ENCODE peak calls at places on chromosomes 11 and 22, in four cellular contexts. One of them, this sample, is unnamed.

GRCh38 chr11:69661413-69661715 is 13.8 kb downstream of the LTO1 start:
- DNase-seq in stimulated activated effector memory CD8-positive, alpha-beta T cell treated with anti-CD3 and anti-CD28 coated beads, Interleukin-12 subunit alpha, Interleukin-12 subunit beta, amount 100 ng/mL, for 72 hours: no peak
- DNase-seq in activated CD4-positive, alpha-beta T cell treated with anti-CD3 and anti-CD28 coated beads, Interleukin-2, amount 50 U/mL, for 24 hours: no peak
- DNase-seq in HepG2: no peak
- DNase-seq in this sample: no peak

GRCh38 chr11:77886401-77886800 is 65.5 kb downstream of the AAMDC start:
- DNase-seq in stimulated activated effector memory CD8-positive, alpha-beta T cell treated with anti-CD3 and anti-CD28 coated beads, Interleukin-12 subunit alpha, Interleukin-12 subunit beta, amount 100 ng/mL, for 72 hours: no peak
- DNase-seq in activated CD4-positive, alpha-beta T cell treated with anti-CD3 and anti-CD28 coated beads, Interleukin-2, amount 50 U/mL, for 24 hours: no peak
- DNase-seq in HepG2: no peak
- DNase-seq in this sample: no peak

GRCh38 chr11:35322321-35322979 is 96.9 kb downstream of the SLC1A2 start:
- DNase-seq in stimulated activated effector memory CD8-positive, alpha-beta T cell treated with anti-CD3 and anti-CD28 coated beads, Interleukin-12 subunit alpha, Interleukin-12 subunit beta, amount 100 ng/mL, for 72 hours: no peak
- DNase-seq in activated CD4-positive, alpha-beta T cell treated with anti-CD3 and anti-CD28 coated beads, Interleukin-2, amount 50 U/mL, for 24 hours: no peak
- DNase-seq in HepG2: no peak
- DNase-seq in this sample: no peak

GRCh38 chr11:48004456-48004855 is 24.1 kb downstream of the PTPRJ start:
- DNase-seq in stimulated activated effector memory CD8-positive, alpha-beta T cell treated with anti-CD3 and anti-CD28 coated beads, Interleukin-12 subunit alpha, Interleukin-12 subunit beta, amount 100 ng/mL, for 72 hours: no peak
- DNase-seq in activated CD4-positive, alpha-beta T cell treated with anti-CD3 and anti-CD28 coated beads, Interleukin-2, amount 50 U/mL, for 24 hours: no peak
- DNase-seq in HepG2: no peak
- DNase-seq in this sample: no peak

GRCh38 chr11:32643526-32643925 is 59.9 kb downstream of the EIF3M start:
- DNase-seq in stimulated activated effector memory CD8-positive, alpha-beta T cell treated with anti-CD3 and anti-CD28 coated beads, Interleukin-12 subunit alpha, Interleukin-12 subunit beta, amount 100 ng/mL, for 72 hours: no peak
- DNase-seq in activated CD4-positive, alpha-beta T cell treated with anti-CD3 and anti-CD28 coated beads, Interleukin-2, amount 50 U/mL, for 24 hours: no peak
- DNase-seq in HepG2: no peak
- DNase-seq in this sample: no peak

GRCh38 chr22:31734512-31734911 is 15.4 kb downstream of the PRR14L start:
- DNase-seq in stimulated activated effector memory CD8-positive, alpha-beta T cell treated with anti-CD3 and anti-CD28 coated beads, Interleukin-12 subunit alpha, Interleukin-12 subunit beta, amount 100 ng/mL, for 72 hours: no peak
- DNase-seq in activated CD4-positive, alpha-beta T cell treated with anti-CD3 and anti-CD28 coated beads, Interleukin-2, amount 50 U/mL, for 24 hours: no peak
- DNase-seq in HepG2: peak; percentile 29
- DNase-seq in this sample: no peak

GRCh38 chr11:125451400-125452124 is 44.5 kb downstream of the FEZ1 start:
- DNase-seq in stimulated activated effector memory CD8-positive, alpha-beta T cell treated with anti-CD3 and anti-CD28 coated beads, Interleukin-12 subunit alpha, Interleukin-12 subunit beta, amount 100 ng/mL, for 72 hours: no peak
- DNase-seq in activated CD4-positive, alpha-beta T cell treated with anti-CD3 and anti-CD28 coated beads, Interleukin-2, amount 50 U/mL, for 24 hours: peak; percentile 4
- DNase-seq in HepG2: no peak
- DNase-seq in this sample: no peak

GRCh38 chr11:106457727-106458126 is 380.3 kb downstream of the AASDHPPT start:
- DNase-seq in stimulated activated effector memory CD8-positive, alpha-beta T cell treated with anti-CD3 and anti-CD28 coated beads, Interleukin-12 subunit alpha, Interleukin-12 subunit beta, amount 100 ng/mL, for 72 hours: no peak
- DNase-seq in activated CD4-positive, alpha-beta T cell treated with anti-CD3 and anti-CD28 coated beads, Interleukin-2, amount 50 U/mL, for 24 hours: no peak
- DNase-seq in HepG2: peak; percentile 10
- DNase-seq in this sample: no peak

GRCh38 chr11:114058026-114058706 is 1.3 kb upstream of the ZBTB16 start:
- DNase-seq in stimulated activated effector memory CD8-positive, alpha-beta T cell treated with anti-CD3 and anti-CD28 coated beads, Interleukin-12 subunit alpha, Interleukin-12 subunit beta, amount 100 ng/mL, for 72 hours: no peak
- DNase-seq in activated CD4-positive, alpha-beta T cell treated with anti-CD3 and anti-CD28 coated beads, Interleukin-2, amount 50 U/mL, for 24 hours: no peak
- DNase-seq in HepG2: no peak
- DNase-seq in this sample: no peak

GRCh38 chr22:40818192-40818746 is 877 bp downstream of the SLC25A17 start:
- DNase-seq in stimulated activated effector memory CD8-positive, alpha-beta T cell treated with anti-CD3 and anti-CD28 coated beads, Interleukin-12 subunit alpha, Interleukin-12 subunit beta, amount 100 ng/mL, for 72 hours: no peak
- DNase-seq in activated CD4-positive, alpha-beta T cell treated with anti-CD3 and anti-CD28 coated beads, Interleukin-2, amount 50 U/mL, for 24 hours: no peak
- DNase-seq in HepG2: no peak
- DNase-seq in this sample: no peak

GRCh38 chr11:27717801-27718229 is 17.6 kb upstream of the BDNF start:
- DNase-seq in stimulated activated effector memory CD8-positive, alpha-beta T cell treated with anti-CD3 and anti-CD28 coated beads, Interleukin-12 subunit alpha, Interleukin-12 subunit beta, amount 100 ng/mL, for 72 hours: no peak
- DNase-seq in activated CD4-positive, alpha-beta T cell treated with anti-CD3 and anti-CD28 coated beads, Interleukin-2, amount 50 U/mL, for 24 hours: no peak
- DNase-seq in HepG2: no peak
- DNase-seq in this sample: no peak

GRCh38 chr11:114317738-114318137 is 21.5 kb downstream of the NNMT start:
- DNase-seq in stimulated activated effector memory CD8-positive, alpha-beta T cell treated with anti-CD3 and anti-CD28 coated beads, Interleukin-12 subunit alpha, Interleukin-12 subunit beta, amount 100 ng/mL, for 72 hours: no peak
- DNase-seq in activated CD4-positive, alpha-beta T cell treated with anti-CD3 and anti-CD28 coated beads, Interleukin-2, amount 50 U/mL, for 24 hours: no peak
- DNase-seq in HepG2: no peak
- DNase-seq in this sample: no peak

GRCh38 chr11:133955091-133955846 is 1.5 kb downstream of the IGSF9B start:
- DNase-seq in stimulated activated effector memory CD8-positive, alpha-beta T cell treated with anti-CD3 and anti-CD28 coated beads, Interleukin-12 subunit alpha, Interleukin-12 subunit beta, amount 100 ng/mL, for 72 hours: no peak
- DNase-seq in activated CD4-positive, alpha-beta T cell treated with anti-CD3 and anti-CD28 coated beads, Interleukin-2, amount 50 U/mL, for 24 hours: no peak
- DNase-seq in HepG2: no peak
- DNase-seq in this sample: no peak

GRCh38 chr11:71342951-71343827 is 90.8 kb upstream of the SHANK2 start:
- DNase-seq in stimulated activated effector memory CD8-positive, alpha-beta T cell treated with anti-CD3 and anti-CD28 coated beads, Interleukin-12 subunit alpha, Interleukin-12 subunit beta, amount 100 ng/mL, for 72 hours: no peak
- DNase-seq in activated CD4-positive, alpha-beta T cell treated with anti-CD3 and anti-CD28 coated beads, Interleukin-2, amount 50 U/mL, for 24 hours: peak; percentile 6
- DNase-seq in HepG2: peak; percentile 77
- DNase-seq in this sample: peak; percentile 98

GRCh38 chr11:62961017-62961416 is 23.8 kb downstream of the SLC22A6 start:
- DNase-seq in stimulated activated effector memory CD8-positive, alpha-beta T cell treated with anti-CD3 and anti-CD28 coated beads, Interleukin-12 subunit alpha, Interleukin-12 subunit beta, amount 100 ng/mL, for 72 hours: no peak
- DNase-seq in activated CD4-positive, alpha-beta T cell treated with anti-CD3 and anti-CD28 coated beads, Interleukin-2, amount 50 U/mL, for 24 hours: no peak
- DNase-seq in HepG2: no peak
- DNase-seq in this sample: no peak

GRCh38 chr11:25758145-25758661 is 573.7 kb upstream of the ANO3 start:
- DNase-seq in stimulated activated effector memory CD8-positive, alpha-beta T cell treated with anti-CD3 and anti-CD28 coated beads, Interleukin-12 subunit alpha, Interleukin-12 subunit beta, amount 100 ng/mL, for 72 hours: no peak
- DNase-seq in activated CD4-positive, alpha-beta T cell treated with anti-CD3 and anti-CD28 coated beads, Interleukin-2, amount 50 U/mL, for 24 hours: no peak
- DNase-seq in HepG2: no peak
- DNase-seq in this sample: no peak

GRCh38 chr11:123696183-123696582 is 41.8 kb upstream of the SCN3B start:
- DNase-seq in stimulated activated effector memory CD8-positive, alpha-beta T cell treated with anti-CD3 and anti-CD28 coated beads, Interleukin-12 subunit alpha, Interleukin-12 subunit beta, amount 100 ng/mL, for 72 hours: no peak
- DNase-seq in activated CD4-positive, alpha-beta T cell treated with anti-CD3 and anti-CD28 coated beads, Interleukin-2, amount 50 U/mL, for 24 hours: no peak
- DNase-seq in HepG2: no peak
- DNase-seq in this sample: no peak

GRCh38 chr11:70901951-70902521 is 350.3 kb downstream of the SHANK2 start:
- DNase-seq in stimulated activated effector memory CD8-positive, alpha-beta T cell treated with anti-CD3 and anti-CD28 coated beads, Interleukin-12 subunit alpha, Interleukin-12 subunit beta, amount 100 ng/mL, for 72 hours: no peak
- DNase-seq in activated CD4-positive, alpha-beta T cell treated with anti-CD3 and anti-CD28 coated beads, Interleukin-2, amount 50 U/mL, for 24 hours: no peak
- DNase-seq in HepG2: no peak
- DNase-seq in this sample: no peak

GRCh38 chr11:113697798-113698407 is 8.2 kb downstream of the TMPRSS5 start:
- DNase-seq in stimulated activated effector memory CD8-positive, alpha-beta T cell treated with anti-CD3 and anti-CD28 coated beads, Interleukin-12 subunit alpha, Interleukin-12 subunit beta, amount 100 ng/mL, for 72 hours: no peak
- DNase-seq in activated CD4-positive, alpha-beta T cell treated with anti-CD3 and anti-CD28 coated beads, Interleukin-2, amount 50 U/mL, for 24 hours: no peak
- DNase-seq in HepG2: no peak
- DNase-seq in this sample: no peak

GRCh38 chr11:33406241-33406640 is 149.1 kb downstream of the HIPK3 start:
- DNase-seq in stimulated activated effector memory CD8-positive, alpha-beta T cell treated with anti-CD3 and anti-CD28 coated beads, Interleukin-12 subunit alpha, Interleukin-12 subunit beta, amount 100 ng/mL, for 72 hours: no peak
- DNase-seq in activated CD4-positive, alpha-beta T cell treated with anti-CD3 and anti-CD28 coated beads, Interleukin-2, amount 50 U/mL, for 24 hours: no peak
- DNase-seq in HepG2: no peak
- DNase-seq in this sample: no peak